ENCODE peak calls at places on chromosomes 4 and X, in seven cellular contexts. J is neural progenitor cell; A is substantia nigra; W is HCEC 1CT; D is NCI-H1105; G is activated T-helper 1 cell treated with anti-CD3 and anti-CD28 coated beads, Interleukin-2, amount 50 U/mL, for 16 hours; K is ELF-1. B is an unnamed sample.

GRCh38 chr4:140637836-140638235 is 69.1 kb upstream of the UCP1 start:
- DNase-seq in J (peak), A (no peak), W (peak), D (no peak), G (no peak), K (peak), B (no peak)

GRCh38 chrX:67585401-67585800 is 41.6 kb downstream of the AR start:
- DNase-seq in J (no peak), A (no peak), W (no peak), D (no peak), G (no peak), K (no peak), B (peak)

GRCh38 chr4:153083447-153083921 is 120.8 kb upstream of the TRIM2 start:
- DNase-seq in J (peak), A (peak), W (peak), D (peak), G (no peak), K (peak), B (peak)

GRCh38 chrX:154023276-154024000 is 3.7 kb upstream of the IRAK1 start:
- DNase-seq in J (no peak), A (no peak), W (no peak), D (no peak), G (no peak), K (no peak), B (no peak)

GRCh38 chrX:55074851-55075467 is at the start of gene PAGE2B:
- DNase-seq in J (no peak), A (no peak), W (no peak), D (no peak), G (no peak), K (no peak), B (no peak)

GRCh38 chrX:40683245-40683644 is 35.9 kb upstream of the CXorf38 start:
- DNase-seq in J (no peak), A (no peak), W (no peak), D (no peak), G (no peak), K (no peak), B (no peak)

GRCh38 chrX:14015294-14015693 is 14.4 kb downstream of the GEMIN8 start:
- DNase-seq in J (no peak), A (no peak), W (no peak), D (no peak), G (no peak), K (no peak), B (peak)

GRCh38 chr4:57037982-57038604 is 59.4 kb downstream of the POLR2B start:
- DNase-seq in J (peak), A (peak), W (peak), D (no peak), G (no peak), K (peak), B (peak)

GRCh38 chrX:9147086-9147485 is 113.2 kb upstream of the FAM9B start:
- DNase-seq in J (no peak), A (no peak), W (no peak), D (no peak), G (no peak), K (peak), B (no peak)

GRCh38 chr4:132642196-132642817 is 506.8 kb upstream of the PCDH10 start:
- DNase-seq in J (peak), A (no peak), W (peak), D (no peak), G (no peak), K (peak), B (peak)

GRCh38 chr4:105895324-105895608 is at the start of gene NPNT:
- DNase-seq in J (peak), A (no peak), W (no peak), D (peak), G (no peak), K (no peak), B (no peak)